ENCODE peak calls at places on chromosomes 12 and 14, in seven cellular contexts. Z, M, V, J, C, T and D are unnamed samples.

GRCh38 chr12:116590561-116590960 is 31.4 kb downstream of the MAP1LC3B2 start:
- DNase-seq in Z (no peak), M (peak; percentile 46), V (no peak), J (no peak), C (peak; percentile 68), T (no peak), D (no peak)

GRCh38 chr12:75481013-75481705 is 604 bp downstream of the GLIPR1 start:
- DNase-seq in Z (no peak), M (no peak), V (no peak), J (no peak), C (no peak), T (no peak), D (no peak)

GRCh38 chr14:73491256-73491976 is 683 bp downstream of the RIOX1 start:
- DNase-seq in Z (peak; percentile 85), M (peak; percentile 74), V (peak; percentile 76), J (peak; percentile 78), C (peak; percentile 71), T (peak; percentile 75), D (peak; percentile 78)

GRCh38 chr12:46133751-46134150 is 135.1 kb downstream of the SLC38A1 start:
- DNase-seq in Z (no peak), M (no peak), V (no peak), J (no peak), C (peak; percentile 62), T (no peak), D (no peak)

GRCh38 chr14:68361231-68361630 is 431.6 kb downstream of the ZFP36L1 start:
- DNase-seq in Z (no peak), M (peak; percentile 62), V (no peak), J (no peak), C (no peak), T (no peak), D (no peak)

GRCh38 chr12:59895161-59895785 is 299.4 kb downstream of the SLC16A7 start:
- DNase-seq in Z (no peak), M (no peak), V (no peak), J (no peak), C (no peak), T (no peak), D (no peak)

GRCh38 chr14:74954232-74954946 is 1.0 kb downstream of the PGF start:
- DNase-seq in Z (no peak), M (no peak), V (peak; percentile 64), J (no peak), C (no peak), T (no peak), D (no peak)

GRCh38 chr14:99751539-99752485 is 41.4 kb upstream of the EML1 start:
- DNase-seq in Z (no peak), M (peak; percentile 41), V (no peak), J (no peak), C (no peak), T (no peak), D (peak; percentile 44)

GRCh38 chr14:86450075-86450474 is 920.1 kb downstream of the FLRT2 start:
- DNase-seq in Z (no peak), M (no peak), V (no peak), J (no peak), C (no peak), T (no peak), D (no peak)

GRCh38 chr12:101839324-101840283 is 8.8 kb upstream of the GNPTAB start:
- DNase-seq in Z (peak; percentile 91), M (peak; percentile 85), V (peak; percentile 58), J (no peak), C (peak; percentile 78), T (peak; percentile 61), D (no peak)

GRCh38 chr12:69275471-69275891 is 36.1 kb downstream of the CPSF6 start:
- DNase-seq in Z (no peak), M (no peak), V (no peak), J (no peak), C (no peak), T (no peak), D (no peak)

GRCh38 chr14:69077841-69078240 is 75.1 kb downstream of the DCAF5 start:
- DNase-seq in Z (no peak), M (peak; percentile 93), V (no peak), J (no peak), C (no peak), T (no peak), D (no peak)

GRCh38 chr12:3627336-3627735 is 125.6 kb downstream of the CRACR2A start:
- DNase-seq in Z (no peak), M (no peak), V (no peak), J (no peak), C (no peak), T (no peak), D (no peak)

GRCh38 chr12:6367065-6367968 is 8.0 kb downstream of the SCNN1A start:
- DNase-seq in Z (no peak), M (peak; percentile 36), V (no peak), J (no peak), C (peak; percentile 29), T (peak; percentile 50), D (peak; percentile 44)

GRCh38 chr14:74616507-74616906 is 4.5 kb upstream of the LTBP2 start:
- DNase-seq in Z (peak; percentile 55), M (peak; percentile 91), V (peak; percentile 44), J (no peak), C (no peak), T (no peak), D (no peak)

GRCh38 chr12:575948-576612 is 87.2 kb downstream of the NINJ2 start:
- DNase-seq in Z (peak; percentile 95), M (peak; percentile 79), V (peak; percentile 91), J (peak; percentile 92), C (peak; percentile 96), T (peak; percentile 75), D (peak; percentile 89)

GRCh38 chr12:75790219-75790618 is 241.4 kb downstream of the PHLDA1 start:
- DNase-seq in Z (no peak), M (peak; percentile 35), V (no peak), J (no peak), C (no peak), T (no peak), D (no peak)

GRCh38 chr12:76199808-76200207 is 115.3 kb upstream of the NAP1L1 start:
- DNase-seq in Z (no peak), M (no peak), V (no peak), J (no peak), C (no peak), T (no peak), D (no peak)

GRCh38 chr12:53709671-53710070 is 17.6 kb downstream of the CALCOCO1 start:
- DNase-seq in Z (no peak), M (no peak), V (no peak), J (no peak), C (no peak), T (no peak), D (no peak)

GRCh38 chr14:60232185-60232584 is 16.8 kb upstream of the PPM1A start:
- DNase-seq in Z (no peak), M (no peak), V (no peak), J (no peak), C (no peak), T (no peak), D (no peak)
- H3K9me3 ChIP-seq in Z (peaks cover 13% of the 10 kb centered on the region), M (peaks cover 8% of the 10 kb centered on the region), V (peaks cover 9% of the 10 kb centered on the region), J (peaks cover 13% of the 10 kb centered on the region), C (no peaks in the 10 kb centered on the region), T (no peaks in the 10 kb centered on the region), D (peaks cover 11% of the 10 kb centered on the region)

GRCh38 chr14:97994020-97994531 is 1196.9 kb downstream of the VRK1 start:
- DNase-seq in Z (no peak), M (no peak), V (no peak), J (no peak), C (no peak), T (peak; percentile 58), D (no peak)

GRCh38 chr14:97993508-97994019 is 1196.4 kb downstream of the VRK1 start:
- DNase-seq in Z (no peak), M (no peak), V (no peak), J (no peak), C (no peak), T (no peak), D (no peak)

GRCh38 chr14:97995571-97995970 is 1198.4 kb downstream of the VRK1 start:
- DNase-seq in Z (no peak), M (no peak), V (no peak), J (no peak), C (no peak), T (no peak), D (no peak)

DNA sequence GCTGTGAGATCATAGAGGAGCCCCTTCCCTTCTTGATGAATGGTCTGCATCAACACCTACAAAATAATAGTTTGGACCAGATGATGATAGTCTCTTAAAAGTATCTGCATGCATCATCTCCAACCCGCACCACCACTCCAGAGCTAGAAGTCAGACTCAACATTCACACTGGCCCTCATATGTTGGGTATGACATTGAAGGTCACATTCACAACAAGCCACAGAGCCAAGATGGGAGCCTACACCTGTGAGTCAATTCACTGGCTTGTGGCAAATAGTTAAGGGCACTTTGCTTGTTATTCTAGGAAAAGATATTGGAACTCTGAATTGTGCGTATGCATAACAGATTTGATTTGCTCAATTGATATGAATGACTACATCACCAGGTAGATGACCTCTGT is 1197.9 kb downstream of the VRK1 start:
- DNase-seq in Z (no peak), M (no peak), V (no peak), J (no peak), C (no peak), T (no peak), D (no peak)
- H3K4me3 ChIP-seq in Z (no peak overlapping the region), M (no peak overlapping the region), V (no peak overlapping the region), J (no peak overlapping the region), C (no peak overlapping the region), T (no peak overlapping the region), D (no peak overlapping the region)

DNA sequence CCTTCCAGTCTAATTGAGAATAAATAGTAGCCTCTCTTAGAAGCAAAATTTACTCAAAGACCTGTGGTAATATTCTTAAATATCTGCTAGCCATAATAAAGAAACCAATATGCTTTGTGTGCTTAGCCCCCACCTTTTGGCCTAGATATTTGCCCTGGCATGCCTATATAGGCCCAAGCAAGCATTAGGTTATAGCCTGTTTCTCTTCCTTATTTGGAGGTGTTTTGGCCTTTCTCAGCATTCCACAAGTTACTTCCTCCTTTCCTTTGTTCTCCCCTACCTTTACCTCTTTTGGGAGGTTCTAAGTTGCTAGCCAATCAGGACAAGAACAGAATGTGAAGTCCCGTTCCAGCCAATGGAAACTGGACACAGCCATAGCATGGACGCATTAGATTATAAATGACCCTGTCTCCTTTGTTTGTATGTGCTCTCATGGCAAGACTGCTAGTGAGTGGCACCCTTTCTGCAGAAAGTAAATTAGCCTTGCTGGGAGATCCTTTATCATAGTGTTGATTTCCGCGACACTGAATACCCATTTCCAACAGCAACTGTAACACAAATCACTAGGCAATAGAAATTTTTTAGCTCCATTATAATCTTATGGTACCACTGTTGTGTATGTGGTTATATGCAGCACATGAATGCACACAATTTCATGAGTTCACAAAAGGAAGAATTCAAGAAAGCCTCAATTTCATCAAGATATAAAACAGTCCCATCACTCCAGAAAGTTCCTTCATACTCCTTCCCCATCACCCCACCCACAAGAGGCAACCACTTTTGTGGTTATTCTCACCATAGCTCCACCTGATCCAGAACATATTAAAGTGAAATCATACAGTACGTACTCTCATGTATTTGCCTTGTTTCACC is 37.6 kb downstream of the CEP83 start:
- DNase-seq in Z (peak; percentile 53), M (no peak), V (no peak), J (no peak), C (no peak), T (no peak), D (no peak)
- H3K9me3 ChIP-seq in Z (peaks cover 65% of the 10 kb centered on the region), M (peaks cover 15% of the 10 kb centered on the region), V (peaks cover 20% of the 10 kb centered on the region), J (peaks cover 19% of the 10 kb centered on the region), C (peaks cover 14% of the 10 kb centered on the region), T (peaks cover 11% of the 10 kb centered on the region), D (peaks cover 30% of the 10 kb centered on the region)

GRCh38 chr12:89706551-89707348 is 1.9 kb downstream of the ATP2B1 start:
- DNase-seq in Z (peak; percentile 58), M (peak; percentile 52), V (peak; percentile 51), J (no peak), C (peak; percentile 4), T (no peak), D (peak; percentile 46)
- H3K4me3 ChIP-seq in Z (peak overlapping the region; percentile 87), M (peak overlapping the region; percentile 90), V (peak overlapping the region; percentile 91), J (peak overlapping the region; percentile 84), C (peak overlapping the region; percentile 98), T (peak overlapping the region; percentile 96), D (peak overlapping the region; percentile 87)